ENCODE peak calls at places on chromosomes 4 and X, in seven cellular contexts. H is brain microvascular endothelial cell; B is CD4-positive, alpha-beta T cell; T is stimulated activated CD8-positive, alpha-beta memory T cell treated with anti-CD3 and anti-CD28 coated beads, Interleukin-15, amount 100 ng/mL, for 24 hours; S is spleen; N is NT2/D1; Q is Panc1. R is an unnamed sample.

GRCh38 chrX:68846536-68846935 is 17.7 kb downstream of the EFNB1 start:
- DNase-seq in T (no peak), Q (no peak), S (no peak), H (no peak), N (peak; percentile 87), B (no peak), R (peak; percentile 44)

GRCh38 chr4:10066206-10066605 is 44.9 kb upstream of the SLC2A9 start:
- DNase-seq in B (no peak), Q (no peak), N (no peak), H (no peak), T (no peak), S (no peak), R (no peak)

GRCh38 chrX:39729834-39730670 is 367.7 kb downstream of the BCOR start:
- DNase-seq in S (no peak), H (no peak), B (no peak), Q (no peak), T (no peak), N (peak; percentile 47), R (peak; percentile 14)

GRCh38 chr4:95084584-95084983 is 326.8 kb downstream of the BMPR1B start:
- DNase-seq in B (no peak), N (no peak), S (no peak), Q (no peak), T (no peak), H (no peak), R (no peak)

GRCh38 chr4:4717692-4718091 is 141.8 kb upstream of the MSX1 start:
- DNase-seq in T (no peak), N (no peak), B (no peak), S (no peak), Q (no peak), H (no peak), R (no peak)

GRCh38 chr4:74206088-74206826 is 48.3 kb downstream of the MTHFD2L start:
- DNase-seq in B (no peak), Q (no peak), T (no peak), S (no peak), N (no peak), H (peak; percentile 91), R (no peak)

GRCh38 chr4:76666940-76667532 is 230.9 kb downstream of the SOWAHB start:
- DNase-seq in Q (no peak), N (no peak), B (no peak), S (no peak), H (no peak), T (no peak), R (no peak)

GRCh38 chr4:105896461-105896939 is 1.2 kb downstream of the NPNT start:
- DNase-seq in T (no peak), N (no peak), H (no peak), S (no peak), B (no peak), Q (no peak), R (no peak)

GRCh38 chr4:44738615-44739014 is 12.3 kb upstream of the GNPDA2 start:
- DNase-seq in Q (no peak), T (no peak), H (peak; percentile 10), N (no peak), B (no peak), S (no peak), R (no peak)

GRCh38 chr4:1503583-1504471 is 97.6 kb upstream of the NKX1-1 start:
- DNase-seq in B (no peak), S (no peak), H (no peak), Q (no peak), T (no peak), N (no peak), R (no peak)

GRCh38 chrX:15816886-15817285 is 26.6 kb downstream of the ZRSR2 start:
- DNase-seq in T (no peak), Q (no peak), B (peak; percentile 1), H (no peak), S (no peak), N (no peak), R (no peak)

GRCh38 chr4:5963611-5964010 is 54.6 kb downstream of the C4orf50 start:
- DNase-seq in H (no peak), S (no peak), Q (no peak), T (no peak), N (peak; percentile 36), B (no peak), R (no peak)

GRCh38 chr4:25712611-25713010 is 57.0 kb downstream of the SLC34A2 start:
- DNase-seq in B (no peak), N (no peak), S (no peak), H (no peak), T (no peak), Q (no peak), R (no peak)

GRCh38 chrX:133991814-133992213 is 6.4 kb upstream of the GPC3 start:
- DNase-seq in N (no peak), B (no peak), H (no peak), Q (no peak), S (no peak), T (no peak), R (no peak)

GRCh38 chrX:149312936-149313432 is 192.1 kb downstream of the IDS start:
- DNase-seq in H (no peak), S (no peak), Q (no peak), N (no peak), B (no peak), T (no peak), R (no peak)

GRCh38 chr4:24559889-24560288 is 24.5 kb downstream of the DHX15 start:
- DNase-seq in B (no peak), S (no peak), Q (no peak), N (no peak), H (no peak), T (no peak), R (no peak)

R was measured in neuronal stem cell.